ENCODE peak calls at places on chromosomes 5 and 9, in ten cellular contexts. J, L, F, C, P, T, O, I, W and Y are unnamed samples.

GRCh38 chr9:137130176-137130755 is 8.7 kb upstream of the GRIN1 start:
- DNase-seq in J (no peak), L (no peak), F (no peak), C (no peak), P (no peak), T (peak), O (no peak), I (no peak), W (no peak), Y (no peak)

GRCh38 chr5:38783011-38783551 is 62.7 kb upstream of the OSMR start:
- DNase-seq in J (no peak), L (no peak), F (no peak), C (no peak), P (no peak), T (no peak), O (no peak), I (no peak), W (no peak), Y (peak)

GRCh38 chr9:92138157-92138959 is 23.1 kb upstream of the SPTLC1 start:
- DNase-seq in J (peak), L (peak), F (peak), C (peak), P (peak), T (peak), O (peak), I (peak), W (peak), Y (no peak)

GRCh38 chr5:59485629-59486439 is 407.7 kb downstream of the PDE4D start:
- DNase-seq in J (no peak), L (no peak), F (no peak), C (no peak), P (no peak), T (peak), O (no peak), I (no peak), W (no peak), Y (no peak)

GRCh38 chr9:86126998-86127972 is 27.9 kb upstream of the GOLM1 start:
- DNase-seq in J (peak), L (no peak), F (peak), C (peak), P (peak), T (peak), O (peak), I (peak), W (no peak), Y (peak)

GRCh38 chr9:91809581-91810285 is 140.3 kb downstream of the ROR2 start:
- DNase-seq in J (no peak), L (no peak), F (no peak), C (no peak), P (no peak), T (no peak), O (no peak), I (no peak), W (no peak), Y (no peak)

GRCh38 chr9:35172878-35173277 is 11.1 kb downstream of the UNC13B start:
- DNase-seq in J (no peak), L (no peak), F (no peak), C (no peak), P (no peak), T (no peak), O (no peak), I (no peak), W (no peak), Y (no peak)

GRCh38 chr5:110784901-110785300 is 46.1 kb downstream of the SLC25A46 start:
- DNase-seq in J (no peak), L (no peak), F (no peak), C (no peak), P (no peak), T (no peak), O (no peak), I (no peak), W (no peak), Y (no peak)

GRCh38 chr5:139181835-139182452 is 16.2 kb downstream of the SIL1 start:
- DNase-seq in J (no peak), L (no peak), F (no peak), C (no peak), P (no peak), T (peak), O (no peak), I (no peak), W (no peak), Y (no peak)